ENCODE peak calls at places on chromosomes 5 and 9, in five cellular contexts. H is activated naive CD8-positive, alpha-beta T cell treated with anti-CD3 and anti-CD28 coated beads, Interleukin-2, amount 50 U/mL, for 16 hours; L is left ventricle myocardium inferior; G is T1000; X is hypothalamus. S is an unnamed sample.

GRCh38 chr9:27487128-27487527 is 37.0 kb upstream of the IFNK start:
- DNase-seq in H (no peak), L (no peak), G (no peak), X (no peak), S (no peak)

GRCh38 chr5:141199359-141200235 is at the start of gene PCDHB11:
- DNase-seq in H (no peak), L (no peak), G (no peak), X (no peak), S (no peak)

GRCh38 chr5:134403951-134404350 is 7.7 kb downstream of the CDKN2AIPNL start:
- DNase-seq in H (no peak), L (no peak), G (no peak), X (no peak), S (no peak)

GRCh38 chr5:179185256-179186091 is 125.3 kb downstream of the ZNF354C start:
- DNase-seq in H (no peak), L (no peak), G (no peak), X (no peak), S (no peak)

GRCh38 chr5:97534166-97534565 is 351.1 kb upstream of the RIOK2 start:
- DNase-seq in H (no peak), L (no peak), G (peak), X (no peak), S (peak)

GRCh38 chr5:172503925-172504730 is 49.8 kb upstream of the SH3PXD2B start:
- DNase-seq in H (no peak), L (peak), G (no peak), X (no peak), S (no peak)

GRCh38 chr5:35233121-35233520 is 2.8 kb upstream of the PRLR start:
- DNase-seq in H (no peak), L (no peak), G (no peak), X (no peak), S (no peak)

GRCh38 chr5:171442287-171443042 is 23.0 kb downstream of the FGF18 start:
- DNase-seq in H (no peak), L (peak), G (no peak), X (no peak), S (no peak)

GRCh38 chr9:121268598-121269029 is 652 bp downstream of the GSN start:
- DNase-seq in H (no peak), L (no peak), G (no peak), X (peak), S (peak)

GRCh38 chr9:134626576-134627416 is 14.8 kb upstream of the COL5A1 start:
- DNase-seq in H (no peak), L (no peak), G (peak), X (no peak), S (no peak)

GRCh38 chr5:160520609-160521391 is 99.1 kb downstream of the PTTG1 start:
- DNase-seq in H (no peak), L (no peak), G (no peak), X (no peak), S (no peak)

GRCh38 chr5:133942589-133943474 is 25.6 kb downstream of the C5orf15 start:
- DNase-seq in H (no peak), L (no peak), G (no peak), X (no peak), S (no peak)

GRCh38 chr5:57932761-57933160 is 450.1 kb upstream of the ACTBL2 start:
- DNase-seq in H (no peak), L (no peak), G (no peak), X (no peak), S (no peak)

GRCh38 chr9:76004526-76004925 is 114.1 kb downstream of the PCSK5 start:
- DNase-seq in H (no peak), L (no peak), G (no peak), X (no peak), S (no peak)

GRCh38 chr9:134553061-134553891 is 88.3 kb upstream of the COL5A1 start:
- DNase-seq in H (no peak), L (peak), G (no peak), X (no peak), S (no peak)

GRCh38 chr5:173534664-173535063 is 81.8 kb downstream of the BOD1 start:
- DNase-seq in H (no peak), L (no peak), G (no peak), X (no peak), S (no peak)

S was measured in hippocampal formation.